ENCODE peak calls at places on chromosomes 12 and 14, in five cellular contexts. Q, I, K, W and T are unnamed samples.
A peak's percentile ranks its signal among the peaks of the same experiment; 100 is the strongest.

GRCh38 chr12:3136641-3137267 is 59.6 kb downstream of the TSPAN9 start:
- DNase-seq in K (no peak), Q (no peak), W (no peak), I (peak; percentile 78), T (no peak)

GRCh38 chr14:98766818-98767217 is 505.2 kb downstream of the BCL11B start:
- DNase-seq in I (no peak), W (no peak), K (no peak), Q (no peak), T (no peak)

GRCh38 chr14:91372680-91373495 is 44.7 kb downstream of the CCDC88C start:
- DNase-seq in W (no peak), K (no peak), I (no peak), Q (no peak), T (no peak)

GRCh38 chr12:68231707-68232106 is 6.1 kb upstream of the IL26 start:
- DNase-seq in Q (no peak), K (no peak), W (no peak), I (no peak), T (no peak)

GRCh38 chr12:86710110-86710509 is 453.9 kb upstream of the MGAT4C start:
- DNase-seq in I (no peak), W (no peak), Q (peak; percentile 43), K (no peak), T (no peak)

GRCh38 chr12:49947593-49948226 is 2.8 kb upstream of the AQP2 start:
- DNase-seq in I (peak; percentile 64), K (no peak), Q (no peak), W (no peak), T (no peak)

GRCh38 chr14:93991649-93992048 is 5.5 kb upstream of the CCDC197 start:
- DNase-seq in Q (no peak), K (no peak), W (no peak), I (no peak), T (no peak)

GRCh38 chr12:78060186-78060585 is 229.5 kb downstream of the NAV3 start:
- DNase-seq in Q (peak; percentile 55), K (no peak), I (no peak), W (no peak), T (no peak)

GRCh38 chr12:4421590-4422031 is 24.0 kb downstream of the FGF6 start:
- DNase-seq in K (no peak), W (peak; percentile 61), Q (peak; percentile 38), I (no peak), T (no peak)

GRCh38 chr14:100341301-100342031 is 18.3 kb downstream of the SLC25A47 start:
- DNase-seq in K (peak; percentile 40), I (no peak), Q (peak; percentile 87), W (peak; percentile 57), T (peak; percentile 12)

GRCh38 chr12:120775862-120776552 is 50.4 kb downstream of the ACADS start:
- DNase-seq in K (no peak), Q (peak; percentile 16), I (no peak), W (no peak), T (no peak)

GRCh38 chr14:103519837-103520212 is 2.8 kb downstream of the CKB start:
- DNase-seq in K (no peak), I (peak; percentile 84), Q (no peak), W (no peak), T (no peak)

GRCh38 chr14:70343141-70343540 is 16.3 kb downstream of the COX16 start:
- DNase-seq in K (no peak), W (no peak), I (no peak), Q (no peak), T (no peak)

GRCh38 chr14:64682173-64682710 is 22.0 kb upstream of the PLEKHG3 start:
- DNase-seq in I (peak; percentile 94), W (no peak), K (peak; percentile 41), Q (peak; percentile 89), T (no peak)

GRCh38 chr12:84502180-84502857 is 410.3 kb downstream of the SLC6A15 start:
- DNase-seq in K (no peak), Q (no peak), I (no peak), W (no peak), T (no peak)

GRCh38 chr14:96811265-96811664 is 14.1 kb downstream of the VRK1 start:
- DNase-seq in W (no peak), I (no peak), K (peak; percentile 59), Q (peak; percentile 89), T (no peak)

GRCh38 chr12:45644521-45644920 is 85.0 kb upstream of the ARID2 start:
- DNase-seq in W (no peak), K (no peak), Q (peak; percentile 55), I (no peak), T (peak; percentile 51)

GRCh38 chr14:63642656-63643382 is 1.1 kb upstream of the WDR89 start:
- DNase-seq in W (no peak), Q (no peak), K (no peak), I (no peak), T (no peak)

GRCh38 chr14:45651906-45652305 is 398.9 kb upstream of the MIS18BP1 start:
- DNase-seq in K (no peak), I (no peak), W (no peak), Q (no peak), T (no peak)

GRCh38 chr12:51009038-51009437 is 17.1 kb downstream of the SLC11A2 start:
- DNase-seq in Q (no peak), I (peak; percentile 91), W (no peak), K (no peak), T (no peak)

GRCh38 chr12:11755311-11755930 is 105.9 kb downstream of the ETV6 start:
- DNase-seq in W (no peak), K (no peak), I (no peak), Q (peak; percentile 59), T (no peak)

GRCh38 chr14:88630565-88630964 is 67.7 kb downstream of the ZC3H14 start:
- DNase-seq in K (peak; percentile 19), Q (peak; percentile 55), W (no peak), I (no peak), T (no peak)

GRCh38 chr14:55114720-55115119 is 14.3 kb upstream of the LGALS3 start:
- DNase-seq in Q (no peak), I (no peak), W (no peak), K (no peak), T (no peak)

GRCh38 chr12:89797436-89797835 is 88.8 kb upstream of the ATP2B1 start:
- DNase-seq in Q (no peak), I (no peak), K (no peak), W (no peak), T (no peak)

GRCh38 chr12:115632323-115632722 is 645.2 kb downstream of the MED13L start:
- DNase-seq in I (no peak), W (peak; percentile 5), K (no peak), Q (peak; percentile 51), T (no peak)

GRCh38 chr12:104387190-104387589 is 69.6 kb upstream of the CHST11 start:
- DNase-seq in K (no peak), Q (peak; percentile 47), W (no peak), I (no peak), T (no peak)

GRCh38 chr12:132046561-132046960 is 96.8 kb downstream of the EP400 start:
- DNase-seq in W (no peak), Q (peak; percentile 89), I (no peak), K (peak; percentile 76), T (peak; percentile 71)

GRCh38 chr12:118103231-118103600 is 595 bp downstream of the VSIG10 start:
- DNase-seq in Q (peak; percentile 13), K (no peak), W (no peak), I (peak; percentile 85), T (no peak)

GRCh38 chr14:70359076-70359424 is 433 bp downstream of the COX16 start:
- DNase-seq in W (no peak), K (no peak), Q (no peak), I (no peak), T (no peak)

GRCh38 chr12:11668611-11669010 is 19.1 kb downstream of the ETV6 start:
- DNase-seq in I (no peak), W (no peak), K (no peak), Q (no peak), T (no peak)

GRCh38 chr14:105582639-105583038 is 56.3 kb downstream of the TMEM121 start:
- DNase-seq in K (no peak), Q (peak; percentile 1), W (no peak), I (no peak), T (no peak)